ENCODE peak calls at places on chromosomes 3 and 15, in four cellular contexts. V is A673, E is thyroid gland, R is left ventricle myocardium inferior. U is an unnamed sample.

GRCh38 chr3:4581452-4581851 is 88.3 kb downstream of the ITPR1 start:
- DNase-seq in V (no peak), R (no peak), E (no peak), U (no peak)

GRCh38 chr3:195715583-195716266 is 5.1 kb upstream of the MUC20 start:
- DNase-seq in V (no peak), R (no peak), E (no peak), U (peak)

GRCh38 chr3:106367496-106367895 is 498.7 kb upstream of the CBLB start:
- DNase-seq in E (no peak), V (no peak), R (no peak), U (no peak)

GRCh38 chr15:84773716-84774115 is 25.3 kb downstream of the ZNF592 start:
- DNase-seq in R (no peak), V (no peak), E (no peak), U (no peak)

GRCh38 chr3:170811515-170811914 is 58.5 kb downstream of the RPL22L1 start:
- DNase-seq in R (no peak), V (no peak), E (no peak), U (no peak)

GRCh38 chr3:188468672-188469071 is 314.7 kb downstream of the LPP start:
- DNase-seq in R (no peak), V (peak), E (peak), U (no peak)

GRCh38 chr3:59326246-59327024 is 276.6 kb upstream of the CFAP20DC start:
- DNase-seq in R (no peak), V (no peak), E (no peak), U (no peak)

GRCh38 chr3:111690242-111690641 is 95.1 kb upstream of the ZBED2 start:
- DNase-seq in V (no peak), E (peak), R (no peak), U (no peak)

GRCh38 chr3:10419637-10420232 is 85.7 kb downstream of the ATP2B2 start:
- DNase-seq in R (no peak), V (no peak), E (no peak), U (no peak)

GRCh38 chr3:53804697-53805462 is 41.3 kb downstream of the CHDH start:
- DNase-seq in R (no peak), E (no peak), V (no peak), U (peak)

GRCh38 chr3:155658669-155659068 is 86.2 kb downstream of the PLCH1 start:
- DNase-seq in V (no peak), E (no peak), R (no peak), U (no peak)

GRCh38 chr3:155657161-155657560 is 87.7 kb downstream of the PLCH1 start:
- DNase-seq in V (no peak), E (no peak), R (no peak), U (no peak)

GRCh38 chr3:155658006-155658405 is 86.9 kb downstream of the PLCH1 start:
- DNase-seq in E (no peak), R (no peak), V (no peak), U (no peak)

GRCh38 chr3:155661730-155662129 is 83.1 kb downstream of the PLCH1 start:
- DNase-seq in R (no peak), E (no peak), V (no peak), U (no peak)

DNA sequence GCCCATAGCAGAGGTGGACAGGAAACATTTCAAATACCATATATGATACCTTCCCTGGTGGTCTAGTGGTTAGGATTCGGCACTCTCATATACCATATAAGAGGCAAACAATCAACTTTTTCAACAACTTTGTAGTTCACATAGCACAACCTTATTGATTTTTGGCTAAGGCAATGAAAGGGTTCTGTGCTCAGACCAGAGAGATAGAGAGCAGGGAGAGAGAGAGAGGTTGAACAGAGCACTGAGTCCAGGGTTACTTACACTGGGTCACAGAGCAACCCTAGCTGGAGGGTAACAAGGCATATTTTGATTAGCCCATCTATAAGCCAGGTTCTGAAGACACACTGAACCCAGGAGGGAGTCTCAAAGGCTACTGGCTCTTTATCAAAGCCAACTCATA is 83.8 kb downstream of the PLCH1 start:
- DNase-seq in E (no peak), V (no peak), R (no peak), U (no peak)
- H3K27ac ChIP-seq in E (peak), V (no peak), R (no peak), U (no peak)

DNA sequence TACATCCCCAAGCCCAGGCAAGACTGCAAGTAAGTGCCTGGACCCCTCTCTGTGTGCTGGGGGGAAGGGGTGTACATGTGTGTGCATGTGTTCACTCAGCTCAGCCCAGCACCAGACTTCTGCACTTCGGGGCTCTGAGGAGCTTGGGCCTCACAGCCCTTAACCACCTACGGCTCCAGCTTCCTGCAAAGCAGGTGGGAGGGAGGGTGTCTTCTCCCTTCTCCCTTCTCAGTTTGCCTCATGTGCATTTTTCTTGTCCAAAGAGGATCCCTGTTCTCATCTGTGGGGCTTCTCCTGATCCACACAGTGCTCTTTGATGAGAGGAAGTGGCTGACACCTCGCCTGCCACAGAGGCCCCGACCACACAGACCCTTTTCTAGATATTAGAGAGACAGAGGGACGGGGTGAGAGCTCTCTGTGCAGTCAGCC is 69.3 kb downstream of the MESD start:
- DNase-seq in R (no peak), E (no peak), V (no peak), U (no peak)
- TF ChIP-seq CTCF in R (no peak), E (no peak), V (no peak), U (no peak)

DNA sequence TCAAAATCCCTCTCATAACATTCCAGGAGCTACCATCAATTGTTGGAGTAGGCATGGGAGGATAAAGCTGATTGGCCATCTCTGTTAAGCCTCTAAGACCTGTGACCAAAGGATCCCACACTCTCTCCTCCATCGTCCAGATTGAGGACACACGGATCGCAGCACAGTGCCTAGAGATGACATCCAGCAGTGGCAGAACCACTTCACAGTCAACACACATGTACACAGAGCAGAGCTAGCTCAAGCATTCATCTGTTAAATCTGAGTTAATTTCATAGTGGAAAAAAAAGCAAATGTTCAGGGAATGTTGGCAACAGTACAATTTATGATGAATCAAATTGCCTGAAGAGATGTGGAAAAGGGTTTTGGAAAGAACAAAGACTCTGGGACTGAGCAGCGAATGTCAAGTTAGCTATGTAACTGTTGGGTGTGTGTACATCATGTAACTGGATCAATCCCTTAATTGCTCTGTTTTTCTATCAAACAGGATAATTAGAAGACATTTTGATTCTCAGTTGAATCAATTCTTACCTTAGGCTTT is 108.0 kb upstream of the PLAAT1 start:
- DNase-seq in E (no peak), V (no peak), R (no peak), U (no peak)
- H3K27ac ChIP-seq in E (no peak), V (no peak), R (no peak), U (no peak)

DNA sequence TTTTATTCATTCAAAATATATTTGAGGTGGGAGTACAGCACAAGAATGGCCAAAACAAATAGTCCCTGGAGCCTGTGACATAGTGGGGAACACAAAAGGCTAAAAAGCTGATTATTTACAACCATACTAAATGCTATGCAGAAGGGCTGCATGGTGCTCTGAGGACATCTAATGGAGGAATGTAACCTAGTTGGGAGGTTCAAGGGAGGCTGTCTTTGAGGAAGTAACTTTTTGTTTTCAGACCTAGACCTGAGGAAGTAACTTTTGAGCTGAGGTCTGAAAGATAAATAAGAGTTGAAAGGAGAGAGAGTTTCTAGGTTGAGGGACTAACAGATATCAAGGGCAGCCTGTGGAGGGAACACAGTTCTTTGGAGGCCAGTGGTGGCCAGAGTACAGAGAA is 34.8 kb upstream of the RASA2 start:
- DNase-seq in V (peak), R (no peak), E (no peak), U (peak)
- TF ChIP-seq CTCF in V (peak), R (peak), E (peak), U (peak)

GRCh38 chr15:25785643-25786029 is 77.5 kb downstream of the ATP10A start:
- DNase-seq in E (no peak), V (no peak), R (no peak), U (no peak)
- H3K27ac ChIP-seq in E (no peak), V (no peak), R (peak), U (no peak)

GRCh38 chr3:149902498-149903139 is 68.1 kb downstream of the PFN2 start:
- DNase-seq in E (no peak), V (peak), R (no peak), U (no peak)
- TF ChIP-seq CTCF in E (no peak), V (peak), R (peak), U (peak)

GRCh38 chr3:37031115-37031682 is 37.9 kb downstream of the MLH1 start:
- DNase-seq in V (no peak), R (no peak), E (peak), U (no peak)
- H3K27ac ChIP-seq in V (no peak), R (peak), E (peak), U (no peak)

GRCh38 chr3:40242638-40243037 is 66.9 kb upstream of the EIF1B start:
- DNase-seq in E (no peak), R (no peak), V (no peak), U (no peak)

GRCh38 chr3:40240921-40241320 is 68.6 kb upstream of the EIF1B start:
- DNase-seq in R (no peak), V (no peak), E (no peak), U (no peak)

GRCh38 chr3:40247714-40248113 is 61.8 kb upstream of the EIF1B start:
- DNase-seq in R (no peak), E (no peak), V (no peak), U (no peak)

GRCh38 chr3:40237892-40238571 is 71.5 kb upstream of the EIF1B start:
- DNase-seq in R (no peak), V (no peak), E (no peak), U (no peak)

DNA sequence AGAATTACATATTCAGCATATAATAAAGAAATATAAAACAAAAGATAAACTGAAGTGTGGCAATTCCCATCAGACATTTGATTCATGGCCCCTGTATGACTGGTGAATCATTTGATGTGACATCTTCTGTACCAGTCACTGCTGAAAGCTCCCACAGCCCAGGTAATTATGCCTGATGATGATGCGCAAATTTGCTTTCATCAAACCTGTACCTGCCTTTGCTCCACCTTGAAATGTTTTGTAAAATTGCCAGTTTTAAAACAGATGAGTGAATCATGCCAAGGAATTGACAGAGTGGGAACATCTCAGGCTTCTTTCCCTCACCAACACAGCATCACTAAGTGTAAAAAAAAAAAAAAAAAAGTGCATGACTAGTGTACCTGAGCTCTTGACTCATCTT is 66.5 kb upstream of the EIF1B start:
- DNase-seq in V (no peak), E (no peak), R (no peak), U (no peak)
- TF ChIP-seq CTCF in V (no peak), E (no peak), R (no peak), U (no peak)

GRCh38 chr3:2713923-2714322 is 396.3 kb downstream of the IL5RA start:
- DNase-seq in E (no peak), V (no peak), R (no peak), U (no peak)
- H3K27ac ChIP-seq in E (no peak), V (no peak), R (no peak), U (no peak)

GRCh38 chr3:29152379-29152778 is 128.5 kb upstream of the RBMS3 start:
- DNase-seq in R (no peak), E (no peak), V (no peak), U (no peak)
- TF ChIP-seq CTCF in R (peak), E (no peak), V (peak), U (peak)

U was measured in Panc1.